ENCODE peak calls at places on chromosomes 6 and 20, in four cellular contexts. K is fibroblast of gingiva, T is lower leg skin, N is EH. Y is an unnamed sample.

GRCh38 chr6:161876231-161876630 is 602.4 kb upstream of the AGPAT4 start:
- DNase-seq in N (no peak), T (no peak), K (no peak), Y (no peak)

GRCh38 chr6:55276745-55277627 is 50.3 kb upstream of the GFRAL start:
- DNase-seq in T (no peak), K (peak; percentile 62), N (peak; percentile 52), Y (peak; percentile 1)

GRCh38 chr6:164453835-164454234 is 855.6 kb downstream of the C6orf118 start:
- DNase-seq in K (no peak), T (no peak), N (no peak), Y (no peak)

GRCh38 chr6:127550403-127550802 is 26.6 kb upstream of the C6orf58 start:
- DNase-seq in K (peak; percentile 54), N (peak; percentile 71), T (no peak), Y (no peak)

GRCh38 chr6:99736302-99736701 is 129.7 kb downstream of the PRDM13 start:
- DNase-seq in N (no peak), T (no peak), K (no peak), Y (no peak)

GRCh38 chr20:62394248-62395245 is 7.6 kb downstream of the RPS21 start:
- DNase-seq in N (no peak), T (no peak), K (no peak), Y (no peak)

GRCh38 chr20:50373674-50374286 is 136.4 kb upstream of the PTPN1 start:
- DNase-seq in N (no peak), T (no peak), K (no peak), Y (no peak)

GRCh38 chr6:44489912-44490604 is 102.6 kb downstream of the CDC5L start:
- DNase-seq in K (peak; percentile 90), T (no peak), N (peak; percentile 98), Y (no peak)

GRCh38 chr6:133131621-133132020 is 109.5 kb upstream of the EYA4 start:
- DNase-seq in K (no peak), N (no peak), T (no peak), Y (no peak)

GRCh38 chr6:169073311-169073710 is 180.3 kb downstream of the THBS2 start:
- DNase-seq in K (peak; percentile 83), N (peak; percentile 100), T (peak; percentile 53), Y (no peak)

Y was measured in GM19239.